ENCODE peak calls at places on chromosomes 4 and X, in four cellular contexts. Y is GM04504, R is breast epithelium, G is substantia nigra. X is an unnamed sample.

GRCh38 chr4:57095956-57096355 is 14.2 kb downstream of the IGFBP7 start:
- DNase-seq in Y (no peak), R (no peak), G (no peak), X (no peak)

GRCh38 chr4:98204236-98204553 is 57.0 kb upstream of the RAP1GDS1 start:
- DNase-seq in Y (no peak), R (no peak), G (no peak), X (no peak)

GRCh38 chr4:89056292-89056952 is 563 bp downstream of the FAM13A start:
- DNase-seq in Y (no peak), R (no peak), G (no peak), X (no peak)

GRCh38 chrX:7486502-7486901 is 338.5 kb upstream of the PUDP start:
- DNase-seq in Y (no peak), R (no peak), G (no peak), X (no peak)

GRCh38 chr4:189049682-189050081 is 891.0 kb upstream of the FRG1 start:
- DNase-seq in Y (no peak), R (no peak), G (no peak), X (no peak)

GRCh38 chrX:103197721-103198306 is 17.1 kb upstream of the BEX4 start:
- DNase-seq in Y (peak), R (no peak), G (no peak), X (no peak)

GRCh38 chr4:3702551-3703221 is 63.5 kb upstream of the ADRA2C start:
- DNase-seq in Y (no peak), R (no peak), G (no peak), X (no peak)

GRCh38 chrX:139201924-139202323 is 328.6 kb upstream of the F9 start:
- DNase-seq in Y (no peak), R (no peak), G (no peak), X (no peak)

GRCh38 chr4:144801731-144802130 is 155.8 kb downstream of the HHIP start:
- DNase-seq in Y (no peak), R (no peak), G (no peak), X (no peak)

X was measured in MG63.